ENCODE peak calls at places on chromosomes 11 and 22, in four cellular contexts. One of them, this sample, is unnamed.

GRCh38 chr22:31155425-31155824 is 4.6 kb upstream of the RNF185 start:
- DNase-seq in upper lobe of right lung: no peak
- DNase-seq in AG08395: no peak
- DNase-seq in NCI-H2227 treated with DMSO at 0.1 percent for 48 hours: no peak
- DNase-seq in this sample: no peak

GRCh38 chr11:107018902-107019493 is 722 bp upstream of the GUCY1A2 start:
- DNase-seq in upper lobe of right lung: peak
- DNase-seq in AG08395: peak
- DNase-seq in NCI-H2227 treated with DMSO at 0.1 percent for 48 hours: peak
- DNase-seq in this sample: peak

GRCh38 chr22:33918676-33919590 is 1.3 kb downstream of the LARGE1 start:
- DNase-seq in upper lobe of right lung: no peak
- DNase-seq in AG08395: peak
- DNase-seq in NCI-H2227 treated with DMSO at 0.1 percent for 48 hours: no peak
- DNase-seq in this sample: peak

GRCh38 chr11:134393638-134394037 is 18.4 kb downstream of the B3GAT1 start:
- DNase-seq in upper lobe of right lung: no peak
- DNase-seq in AG08395: no peak
- DNase-seq in NCI-H2227 treated with DMSO at 0.1 percent for 48 hours: no peak
- DNase-seq in this sample: peak

GRCh38 chr22:38031491-38031890 is 25.7 kb upstream of the PICK1 start:
- DNase-seq in upper lobe of right lung: no peak
- DNase-seq in AG08395: no peak
- DNase-seq in NCI-H2227 treated with DMSO at 0.1 percent for 48 hours: no peak
- DNase-seq in this sample: no peak

GRCh38 chr11:111299111-111300026 is 1.0 kb downstream of the POU2AF3 start:
- DNase-seq in upper lobe of right lung: peak
- DNase-seq in AG08395: peak
- DNase-seq in NCI-H2227 treated with DMSO at 0.1 percent for 48 hours: peak
- DNase-seq in this sample: no peak

GRCh38 chr11:65316979-65317786 is 2.5 kb downstream of the CDC42EP2 start:
- DNase-seq in upper lobe of right lung: peak
- DNase-seq in AG08395: peak
- DNase-seq in NCI-H2227 treated with DMSO at 0.1 percent for 48 hours: no peak
- DNase-seq in this sample: peak

GRCh38 chr22:20525048-20525447 is 17.6 kb downstream of the MED15 start:
- DNase-seq in upper lobe of right lung: no peak
- DNase-seq in AG08395: no peak
- DNase-seq in NCI-H2227 treated with DMSO at 0.1 percent for 48 hours: no peak
- DNase-seq in this sample: no peak

GRCh38 chr11:60785806-60786361 is 751 bp downstream of the MS4A10 start:
- DNase-seq in upper lobe of right lung: peak
- DNase-seq in AG08395: peak
- DNase-seq in NCI-H2227 treated with DMSO at 0.1 percent for 48 hours: no peak
- DNase-seq in this sample: no peak

GRCh38 chr22:44601725-44602124 is 100.3 kb upstream of the PRR5 start:
- DNase-seq in upper lobe of right lung: no peak
- DNase-seq in AG08395: no peak
- DNase-seq in NCI-H2227 treated with DMSO at 0.1 percent for 48 hours: no peak
- DNase-seq in this sample: no peak

GRCh38 chr11:88695701-88696414 is 358.3 kb upstream of the CTSC start:
- DNase-seq in upper lobe of right lung: no peak
- DNase-seq in AG08395: no peak
- DNase-seq in NCI-H2227 treated with DMSO at 0.1 percent for 48 hours: no peak
- DNase-seq in this sample: no peak

GRCh38 chr11:109317726-109318125 is 104.3 kb upstream of the C11orf87 start:
- DNase-seq in upper lobe of right lung: no peak
- DNase-seq in AG08395: no peak
- DNase-seq in NCI-H2227 treated with DMSO at 0.1 percent for 48 hours: no peak
- DNase-seq in this sample: no peak

GRCh38 chr22:46023558-46023981 is 46.6 kb upstream of the WNT7B start:
- DNase-seq in upper lobe of right lung: peak
- DNase-seq in AG08395: peak
- DNase-seq in NCI-H2227 treated with DMSO at 0.1 percent for 48 hours: no peak
- DNase-seq in this sample: peak

GRCh38 chr11:127998421-127998820 is 588.9 kb downstream of the ETS1 start:
- DNase-seq in upper lobe of right lung: no peak
- DNase-seq in AG08395: no peak
- DNase-seq in NCI-H2227 treated with DMSO at 0.1 percent for 48 hours: no peak
- DNase-seq in this sample: peak

GRCh38 chr11:123458501-123458900 is 28.4 kb downstream of the GRAMD1B start:
- DNase-seq in upper lobe of right lung: no peak
- DNase-seq in AG08395: no peak
- DNase-seq in NCI-H2227 treated with DMSO at 0.1 percent for 48 hours: no peak
- DNase-seq in this sample: no peak

GRCh38 chr11:12100886-12101285 is 9.5 kb upstream of the MICAL2 start:
- DNase-seq in upper lobe of right lung: peak
- DNase-seq in AG08395: no peak
- DNase-seq in NCI-H2227 treated with DMSO at 0.1 percent for 48 hours: no peak
- DNase-seq in this sample: no peak

GRCh38 chr11:121564948-121565684 is 112.3 kb upstream of the SORL1-AS1 start:
- DNase-seq in upper lobe of right lung: no peak
- DNase-seq in AG08395: no peak
- DNase-seq in NCI-H2227 treated with DMSO at 0.1 percent for 48 hours: no peak
- DNase-seq in this sample: no peak

GRCh38 chr11:122696662-122697061 is 41.1 kb downstream of the UBASH3B start:
- DNase-seq in upper lobe of right lung: no peak
- DNase-seq in AG08395: no peak
- DNase-seq in NCI-H2227 treated with DMSO at 0.1 percent for 48 hours: no peak
- DNase-seq in this sample: no peak

GRCh38 chr11:94563176-94563847 is 3.9 kb upstream of the PIWIL4 start:
- DNase-seq in upper lobe of right lung: no peak
- DNase-seq in AG08395: peak
- DNase-seq in NCI-H2227 treated with DMSO at 0.1 percent for 48 hours: no peak
- DNase-seq in this sample: no peak

GRCh38 chr11:44505591-44506054 is 59.8 kb upstream of the CD82 start:
- DNase-seq in upper lobe of right lung: no peak
- DNase-seq in AG08395: peak
- DNase-seq in NCI-H2227 treated with DMSO at 0.1 percent for 48 hours: no peak
- DNase-seq in this sample: no peak